ENCODE peak calls at places on chromosomes 13 and 19, in eight cellular contexts. U is nucleus accumbens; B is GOT3; C is fibroblast of lung; X is left ventricle myocardium superior; W is CD8-positive, alpha-beta T cell; A is stimulated activated CD4-positive, alpha-beta T cell treated with anti-CD3 and anti-CD28 coated beads, TNF-alpha, amount 100 ng/mL, for 1 hour; D is activated T-helper 1 cell treated with Interleukin-2 at 50 U/mL for 16 hours. R is an unnamed sample.
A peak's percentile ranks its signal among the peaks of the same experiment; 100 is the strongest.

GRCh38 chr19:1661995-1662394 is 9.6 kb upstream of the TCF3 start:
- DNase-seq in C (no peak), U (no peak), A (no peak), X (no peak), B (no peak), D (no peak), W (no peak), R (no peak)

GRCh38 chr19:48798937-48799336 is 11.9 kb downstream of the BCAT2 start:
- DNase-seq in A (no peak), D (no peak), B (no peak), X (no peak), W (no peak), U (no peak), C (no peak), R (no peak)

GRCh38 chr13:34155931-34156607 is 338.1 kb downstream of the RFC3 start:
- DNase-seq in X (no peak), U (no peak), B (no peak), A (no peak), W (no peak), D (no peak), C (peak; percentile 23), R (no peak)

GRCh38 chr19:33905937-33906577 is 109.4 kb downstream of the KCTD15 start:
- DNase-seq in W (no peak), A (no peak), D (no peak), B (no peak), C (no peak), X (peak; percentile 85), U (no peak), R (no peak)

GRCh38 chr13:110015253-110015652 is 228.9 kb upstream of the IRS2 start:
- DNase-seq in W (no peak), B (no peak), X (no peak), D (no peak), A (no peak), U (no peak), C (peak; percentile 55), R (no peak)

GRCh38 chr19:51919606-51920005 is 7.7 kb upstream of the ZNF613 start:
- DNase-seq in D (no peak), W (no peak), A (no peak), C (no peak), B (no peak), U (no peak), X (no peak), R (no peak)

GRCh38 chr13:26017932-26018690 is 33.7 kb downstream of the SHISA2 start:
- DNase-seq in X (no peak), D (no peak), C (no peak), W (no peak), U (no peak), B (no peak), A (no peak), R (no peak)

GRCh38 chr19:14147797-14148605 is 11.6 kb upstream of the ASF1B start:
- DNase-seq in D (peak; percentile 33), X (peak; percentile 87), W (peak; percentile 34), U (no peak), A (no peak), B (no peak), C (peak; percentile 65), R (peak; percentile 46)

GRCh38 chr19:45514376-45515051 is 7.2 kb downstream of the VASP start:
- DNase-seq in X (peak; percentile 53), U (no peak), A (no peak), C (no peak), W (no peak), D (no peak), B (no peak), R (no peak)

GRCh38 chr13:20703785-20704458 is 423 bp downstream of the IL17D start:
- DNase-seq in X (peak; percentile 88), A (peak; percentile 56), W (peak; percentile 63), U (no peak), B (peak; percentile 18), C (peak; percentile 78), D (peak; percentile 65), R (peak; percentile 80)

GRCh38 chr19:17263712-17264640 is 569 bp downstream of the USHBP1 start:
- DNase-seq in B (no peak), C (no peak), D (no peak), X (no peak), A (no peak), W (no peak), U (no peak), R (no peak)

GRCh38 chr13:41603917-41604316 is 146.6 kb downstream of the RGCC start:
- DNase-seq in B (no peak), C (peak; percentile 66), U (no peak), A (no peak), X (no peak), W (no peak), D (no peak), R (no peak)

GRCh38 chr13:109857325-109857724 is 70.9 kb upstream of the IRS2 start:
- DNase-seq in A (no peak), W (no peak), B (no peak), X (no peak), C (no peak), U (no peak), D (no peak), R (no peak)

GRCh38 chr19:16386619-16387240 is 62.1 kb downstream of the KLF2 start:
- DNase-seq in X (peak; percentile 43), A (no peak), U (no peak), B (no peak), W (no peak), D (peak; percentile 34), C (peak; percentile 63), R (peak; percentile 67)

GRCh38 chr19:17391371-17392151 is 2.4 kb downstream of the CCDC194 start:
- DNase-seq in B (no peak), A (no peak), D (no peak), X (no peak), U (no peak), W (no peak), C (no peak), R (no peak)

R was measured in CD4-positive, alpha-beta memory T cell.